ENCODE peak calls at places on chromosome 20, in six cellular contexts. D is stimulated activated CD4-positive, alpha-beta T cell treated with anti-CD3 and anti-CD28 coated beads, TNF-alpha, amount 100 ng/mL, for 4 hours; L is NCI-H187; H is CD4-positive, CD25-positive, alpha-beta regulatory T cell; E is cardiac fibroblast; F is NCI-H1092 treated with DMSO at 0.1 percent for 48 hours. R is an unnamed sample.

GRCh38 chr20:20441259-20441658 is 73.4 kb downstream of the INSM1 start:
- DNase-seq in D (no peak), L (no peak), H (no peak), E (no peak), F (peak; percentile 55), R (no peak)

GRCh38 chr20:3223937-3224680 is 14.8 kb downstream of the ITPA start:
- DNase-seq in D (no peak), L (no peak), H (no peak), E (no peak), F (no peak), R (no peak)

GRCh38 chr20:17562804-17563305 is 7.0 kb upstream of the DSTN start:
- DNase-seq in D (no peak), L (no peak), H (no peak), E (peak; percentile 88), F (no peak), R (no peak)

GRCh38 chr20:18734525-18735189 is 78.9 kb upstream of the SCP2D1 start:
- DNase-seq in D (no peak), L (no peak), H (no peak), E (no peak), F (no peak), R (no peak)

GRCh38 chr20:14800743-14801425 is 463.5 kb upstream of the FLRT3 start:
- DNase-seq in D (no peak), L (no peak), H (no peak), E (no peak), F (no peak), R (no peak)

GRCh38 chr20:26167499-26167898 is 470.8 kb upstream of the ZNF337 start:
- DNase-seq in D (no peak), L (no peak), H (no peak), E (peak; percentile 59), F (no peak), R (no peak)

GRCh38 chr20:58497911-58498310 is 17.3 kb downstream of the APCDD1L start:
- DNase-seq in D (no peak), L (no peak), H (no peak), E (no peak), F (no peak), R (no peak)

GRCh38 chr20:6685181-6685582 is 82.3 kb upstream of the BMP2 start:
- DNase-seq in D (no peak), L (no peak), H (no peak), E (no peak), F (no peak), R (no peak)

GRCh38 chr20:24560571-24561485 is 91.4 kb downstream of the SYNDIG1 start:
- DNase-seq in D (no peak), L (no peak), H (no peak), E (no peak), F (no peak), R (no peak)

GRCh38 chr20:48194578-48194977 is 409.3 kb upstream of the SULF2 start:
- DNase-seq in D (no peak), L (no peak), H (no peak), E (no peak), F (peak; percentile 49), R (no peak)

GRCh38 chr20:49230021-49230420 is 10.8 kb downstream of the DDX27 start:
- DNase-seq in D (no peak), L (peak; percentile 72), H (no peak), E (no peak), F (peak; percentile 14), R (no peak)

GRCh38 chr20:49276201-49276894 is 1.5 kb downstream of the ZNFX1 start:
- DNase-seq in D (peak; percentile 44), L (no peak), H (peak; percentile 31), E (peak; percentile 66), F (no peak), R (no peak)

GRCh38 chr20:11521831-11522230 is 395.9 kb upstream of the BTBD3 start:
- DNase-seq in D (no peak), L (no peak), H (no peak), E (no peak), F (no peak), R (no peak)

GRCh38 chr20:20491784-20492145 is 123.9 kb downstream of the INSM1 start:
- DNase-seq in D (no peak), L (no peak), H (no peak), E (no peak), F (no peak), R (no peak)

GRCh38 chr20:24487648-24488047 is 18.2 kb downstream of the SYNDIG1 start:
- DNase-seq in D (no peak), L (no peak), H (no peak), E (no peak), F (peak; percentile 57), R (no peak)

GRCh38 chr20:48295966-48296421 is 510.7 kb upstream of the SULF2 start:
- DNase-seq in D (no peak), L (peak; percentile 12), H (no peak), E (peak; percentile 65), F (no peak), R (no peak)

GRCh38 chr20:57211949-57212889 is 54.2 kb downstream of the BMP7 start:
- DNase-seq in D (no peak), L (peak; percentile 42), H (no peak), E (peak; percentile 61), F (no peak), R (no peak)

GRCh38 chr20:20184149-20184548 is 131.8 kb downstream of the CFAP61 start:
- DNase-seq in D (no peak), L (no peak), H (no peak), E (no peak), F (no peak), R (no peak)

GRCh38 chr20:23082846-23083552 is 3.1 kb downstream of the CD93 start:
- DNase-seq in D (no peak), L (no peak), H (no peak), E (peak; percentile 36), F (no peak), R (no peak)

GRCh38 chr20:46087161-46087560 is 2.6 kb downstream of the NCOA5 start:
- DNase-seq in D (no peak), L (no peak), H (no peak), E (peak; percentile 37), F (no peak), R (no peak)

GRCh38 chr20:9185511-9185910 is 116.6 kb downstream of the PLCB4 start:
- DNase-seq in D (no peak), L (no peak), H (no peak), E (no peak), F (peak; percentile 36), R (no peak)

GRCh38 chr20:34017610-34018009 is 23.9 kb downstream of the RALY start:
- DNase-seq in D (no peak), L (no peak), H (no peak), E (peak; percentile 31), F (no peak), R (no peak)

GRCh38 chr20:38197217-38198008 is 32.3 kb upstream of the TGM2 start:
- DNase-seq in D (no peak), L (no peak), H (no peak), E (peak; percentile 29), F (no peak), R (no peak)

GRCh38 chr20:64058536-64058935 is 4.5 kb upstream of the TCEA2 start:
- DNase-seq in D (no peak), L (no peak), H (no peak), E (no peak), F (no peak), R (no peak)

GRCh38 chr20:50731930-50732690 is 730 bp downstream of the PARD6B start:
- DNase-seq in D (no peak), L (no peak), H (no peak), E (no peak), F (no peak), R (no peak)

GRCh38 chr20:64108731-64109389 is 1.5 kb upstream of the NPBWR2 start:
- DNase-seq in D (no peak), L (no peak), H (no peak), E (no peak), F (no peak), R (no peak)

GRCh38 chr20:36462440-36463211 is 78.7 kb upstream of the MYL9 start:
- DNase-seq in D (no peak), L (no peak), H (no peak), E (peak; percentile 71), F (no peak), R (no peak)

GRCh38 chr20:62197801-62198200 is 15.0 kb downstream of the MTG2 start:
- DNase-seq in D (no peak), L (no peak), H (no peak), E (no peak), F (no peak), R (no peak)

GRCh38 chr20:4813076-4813838 is 91.5 kb downstream of the PRND start:
- DNase-seq in D (no peak), L (no peak), H (no peak), E (peak; percentile 16), F (no peak), R (no peak)

GRCh38 chr20:50363027-50363426 is 147.2 kb upstream of the PTPN1 start:
- DNase-seq in D (no peak), L (no peak), H (no peak), E (no peak), F (no peak), R (no peak)

GRCh38 chr20:21719592-21720214 is 14.2 kb downstream of the PAX1 start:
- DNase-seq in D (no peak), L (no peak), H (no peak), E (peak; percentile 71), F (peak; percentile 45), R (no peak)

GRCh38 chr20:15619816-15620215 is 953.4 kb downstream of the KIF16B start:
- DNase-seq in D (no peak), L (no peak), H (no peak), E (no peak), F (no peak), R (no peak)

GRCh38 chr20:47379433-47380150 is 23.1 kb upstream of the ZMYND8 start:
- DNase-seq in D (no peak), L (no peak), H (no peak), E (peak; percentile 90), F (no peak), R (no peak)

GRCh38 chr20:41046716-41047115 is 18.1 kb downstream of the TOP1 start:
- DNase-seq in D (no peak), L (no peak), H (no peak), E (peak; percentile 22), F (no peak), R (no peak)